ENCODE peak calls at places on chromosomes 6 and 20, in six cellular contexts. P is HCT116, O is sigmoid colon, A is prostate gland, S is GM12878, Y is HepG2. K is an unnamed sample.

GRCh38 chr6:7438011-7438410 is 48.4 kb downstream of the RIOK1 start:
- DNase-seq in P (no peak), O (no peak), A (no peak), S (no peak), Y (no peak), K (no peak)

GRCh38 chr6:105384004-105384403 is 18.9 kb downstream of the PREP start:
- DNase-seq in P (peak; percentile 43), O (no peak), A (no peak), S (no peak), Y (no peak), K (no peak)

GRCh38 chr6:38684904-38685303 is 18.0 kb downstream of the GLO1 start:
- DNase-seq in P (no peak), O (no peak), A (no peak), S (no peak), Y (no peak), K (no peak)

GRCh38 chr6:7016238-7016637 is 91.5 kb upstream of the RREB1 start:
- DNase-seq in P (no peak), O (no peak), A (no peak), S (no peak), Y (no peak), K (no peak)

GRCh38 chr20:50582591-50583234 is 72.5 kb downstream of the PTPN1 start:
- DNase-seq in P (no peak), O (no peak), A (no peak), S (no peak), Y (no peak), K (no peak)

GRCh38 chr6:22888147-22888831 is 318.9 kb downstream of the HDGFL1 start:
- DNase-seq in P (no peak), O (no peak), A (no peak), S (no peak), Y (no peak), K (no peak)

GRCh38 chr20:13515291-13515690 is 123.4 kb downstream of the TASP1 start:
- DNase-seq in P (no peak), O (no peak), A (no peak), S (no peak), Y (no peak), K (no peak)

GRCh38 chr6:125074120-125074519 is 79.5 kb upstream of the TPD52L1 start:
- DNase-seq in P (no peak), O (no peak), A (no peak), S (no peak), Y (no peak), K (no peak)

GRCh38 chr6:168130168-168130651 is 51.2 kb upstream of the FRMD1 start:
- DNase-seq in P (no peak), O (peak; percentile 55), A (no peak), S (no peak), Y (no peak), K (peak; percentile 8)

GRCh38 chr20:57471496-57472210 is 53.3 kb downstream of the CTCFL start:
- DNase-seq in P (no peak), O (peak; percentile 50), A (no peak), S (no peak), Y (no peak), K (no peak)

GRCh38 chr20:3621111-3621510 is 42.1 kb downstream of the GFRA4 start:
- DNase-seq in P (no peak), O (no peak), A (no peak), S (no peak), Y (no peak), K (no peak)

GRCh38 chr6:90285611-90286381 is 10.8 kb downstream of the BACH2 start:
- DNase-seq in P (peak; percentile 76), O (peak; percentile 86), A (peak; percentile 40), S (peak; percentile 71), Y (peak; percentile 18), K (peak; percentile 57)

GRCh38 chr6:167952512-167952859 is 45.0 kb upstream of the KIF25 start:
- DNase-seq in P (no peak), O (no peak), A (no peak), S (no peak), Y (no peak), K (no peak)

GRCh38 chr20:17619351-17620093 is 49.6 kb downstream of the DSTN start:
- DNase-seq in P (no peak), O (peak; percentile 61), A (no peak), S (no peak), Y (no peak), K (peak; percentile 37)

GRCh38 chr6:153312633-153313032 is 181.6 kb upstream of the RGS17 start:
- DNase-seq in P (peak; percentile 49), O (no peak), A (peak; percentile 5), S (no peak), Y (peak; percentile 31), K (no peak)

GRCh38 chr6:53244958-53245357 is 96.3 kb upstream of the GCM1 start:
- DNase-seq in P (no peak), O (no peak), A (no peak), S (peak; percentile 72), Y (no peak), K (no peak)

GRCh38 chr20:2387180-2387577 is 6.5 kb downstream of the TGM6 start:
- DNase-seq in P (peak; percentile 39), O (no peak), A (no peak), S (peak; percentile 21), Y (peak; percentile 48), K (no peak)

GRCh38 chr6:46042355-46042999 is 26.8 kb upstream of the CLIC5 start:
- DNase-seq in P (peak; percentile 58), O (no peak), A (no peak), S (no peak), Y (peak; percentile 27), K (no peak)

GRCh38 chr6:21899708-21900107 is 306.2 kb downstream of the SOX4 start:
- DNase-seq in P (no peak), O (no peak), A (no peak), S (no peak), Y (no peak), K (no peak)

GRCh38 chr6:34585512-34586045 is 29.4 kb upstream of the SPDEF start:
- DNase-seq in P (no peak), O (peak; percentile 64), A (no peak), S (no peak), Y (no peak), K (no peak)

GRCh38 chr6:17015144-17015543 is 86.7 kb upstream of the STMND1 start:
- DNase-seq in P (no peak), O (no peak), A (no peak), S (peak; percentile 13), Y (no peak), K (no peak)

GRCh38 chr6:72738091-72738490 is 116.2 kb downstream of the KCNQ5 start:
- DNase-seq in P (no peak), O (no peak), A (no peak), S (no peak), Y (no peak), K (no peak)

GRCh38 chr20:3766832-3767433 is 620 bp downstream of the ADISSP start:
- DNase-seq in P (no peak), O (peak; percentile 68), A (no peak), S (no peak), Y (no peak), K (no peak)

GRCh38 chr20:40459299-40459698 is 229.7 kb downstream of the MAFB start:
- DNase-seq in P (no peak), O (no peak), A (no peak), S (no peak), Y (no peak), K (no peak)

GRCh38 chr6:109060585-109060984 is 34.1 kb downstream of the SESN1 start:
- DNase-seq in P (no peak), O (no peak), A (no peak), S (no peak), Y (no peak), K (no peak)

GRCh38 chr6:109059591-109060021 is 35.0 kb downstream of the SESN1 start:
- DNase-seq in P (no peak), O (no peak), A (no peak), S (no peak), Y (no peak), K (no peak)

GRCh38 chr6:109058620-109059019 is 36.0 kb downstream of the SESN1 start:
- DNase-seq in P (no peak), O (no peak), A (no peak), S (no peak), Y (no peak), K (no peak)

GRCh38 chr6:109056661-109057060 is 38.0 kb downstream of the SESN1 start:
- DNase-seq in P (no peak), O (no peak), A (no peak), S (no peak), Y (no peak), K (no peak)

GRCh38 chr6:109059148-109059547 is 35.5 kb downstream of the SESN1 start:
- DNase-seq in P (no peak), O (no peak), A (peak; percentile 23), S (no peak), Y (peak; percentile 39), K (no peak)
- H3K27ac ChIP-seq in P (no peak overlapping the region), O (peak overlapping the region; percentile 74), A (no peak overlapping the region), S (no peak overlapping the region), Y (no peak overlapping the region), K (peak overlapping the region; percentile 9)

GRCh38 chr6:132390451-132390850 is 10.8 kb downstream of the MOXD1 start:
- DNase-seq in P (no peak), O (no peak), A (no peak), S (no peak), Y (no peak), K (no peak)

GRCh38 chr6:132391391-132392291 is 9.6 kb downstream of the MOXD1 start:
- DNase-seq in P (no peak), O (peak; percentile 88), A (no peak), S (no peak), Y (no peak), K (peak; percentile 20)

GRCh38 chr6:132392292-132392691 is 9.0 kb downstream of the MOXD1 start:
- DNase-seq in P (no peak), O (no peak), A (no peak), S (no peak), Y (no peak), K (no peak)

GRCh38 chr6:132390017-132390416 is 11.3 kb downstream of the MOXD1 start:
- DNase-seq in P (no peak), O (no peak), A (no peak), S (no peak), Y (no peak), K (no peak)

DNA sequence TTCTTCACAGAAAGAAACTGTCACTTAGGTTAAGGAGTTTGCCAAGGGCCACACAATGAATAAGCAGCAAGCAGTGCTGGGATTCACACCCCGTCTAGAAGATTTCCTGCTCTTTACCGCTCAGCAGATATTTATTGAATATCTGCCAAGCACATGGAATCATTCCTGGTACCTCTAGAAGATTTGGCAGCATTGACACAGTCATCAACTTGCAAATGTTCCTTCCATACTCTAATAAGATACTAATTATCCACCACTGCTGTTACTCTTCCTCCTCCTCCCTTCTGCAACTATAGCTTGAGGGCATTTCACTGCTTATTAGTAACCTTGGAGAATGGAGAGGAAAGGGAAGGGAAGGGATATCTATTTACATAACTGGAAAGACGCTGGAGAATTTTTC is 13.0 kb downstream of the MOXD1 start:
- DNase-seq in P (no peak), O (no peak), A (no peak), S (no peak), Y (no peak), K (no peak)
- TF ChIP-seq POLR2AphosphoS5 in P (no peak), O (no peak), A (no peak), S (no peak), Y (no peak), K (no peak)

GRCh38 chr6:30615219-30615957 is 1.7 kb downstream of the PPP1R10 start:
- DNase-seq in P (peak; percentile 75), O (peak; percentile 71), A (peak; percentile 50), S (no peak), Y (peak; percentile 83), K (no peak)
- TF ChIP-seq POLR2A in P (peak; percentile 98), O (no peak), A (no peak), S (peak; percentile 77), Y (no peak), K (no peak)

GRCh38 chr20:32467506-32468312 is 109.6 kb downstream of the ASXL1 start:
- DNase-seq in P (no peak), O (no peak), A (no peak), S (no peak), Y (no peak), K (no peak)
- H3K27ac ChIP-seq in P (no peak overlapping the region), O (peak overlapping the region; percentile 89), A (no peak overlapping the region), S (no peak overlapping the region), Y (no peak overlapping the region), K (peak overlapping the region; percentile 95)

K was measured in breast epithelium.